ENCODE peak calls at places on chromosomes 6 and 20, in four cellular contexts. Q is HepG2, L is WTC11, S is GM12878. B is an unnamed sample.
A peak's percentile ranks its signal among the peaks of the same experiment; 100 is the strongest.

GRCh38 chr6:42454428-42454791 is 2.7 kb upstream of the TRERF1 start:
- DNase-seq in S (no peak), Q (no peak), L (peak; percentile 56), B (peak; percentile 22)

GRCh38 chr20:42506397-42506796 is 683.3 kb downstream of the PTPRT start:
- DNase-seq in L (no peak), Q (no peak), S (no peak), B (no peak)

GRCh38 chr20:9503530-9504251 is 10.7 kb upstream of the LAMP5 start:
- DNase-seq in L (peak; percentile 44), Q (no peak), S (no peak), B (peak; percentile 4)

GRCh38 chr20:19757973-19758887 is at the start of gene RIN2:
- DNase-seq in S (no peak), L (peak; percentile 94), Q (peak; percentile 86), B (peak; percentile 7)

GRCh38 chr20:42530855-42531674 is 658.6 kb downstream of the PTPRT start:
- DNase-seq in Q (peak; percentile 35), L (peak; percentile 25), S (no peak), B (peak; percentile 38)

GRCh38 chr6:6981923-6982322 is 125.8 kb upstream of the RREB1 start:
- DNase-seq in L (no peak), Q (no peak), S (no peak), B (no peak)

GRCh38 chr6:160065200-160065599 is 56.4 kb upstream of the SLC22A1 start:
- DNase-seq in Q (no peak), S (no peak), L (no peak), B (no peak)

GRCh38 chr20:62895539-62895938 is 30.8 kb downstream of the DIDO1 start:
- DNase-seq in S (no peak), L (no peak), Q (no peak), B (no peak)

GRCh38 chr6:17202526-17202925 is 78.6 kb upstream of the RBM24 start:
- DNase-seq in Q (no peak), S (no peak), L (no peak), B (no peak)

GRCh38 chr6:1604347-1604990 is 5.2 kb upstream of the FOXC1 start:
- DNase-seq in L (peak; percentile 83), S (no peak), Q (peak; percentile 54), B (peak; percentile 72)

GRCh38 chr6:133890941-133891813 is 2.3 kb downstream of the TCF21 start:
- DNase-seq in L (peak; percentile 64), S (no peak), Q (no peak), B (peak; percentile 12)

GRCh38 chr6:135667694-135668455 is 170.3 kb upstream of the AHI1 start:
- DNase-seq in S (no peak), Q (no peak), L (peak; percentile 20), B (no peak)

GRCh38 chr6:56938634-56939294 is 16.1 kb upstream of the BEND6 start:
- DNase-seq in S (no peak), Q (peak; percentile 13), L (no peak), B (no peak)

GRCh38 chr20:32727663-32728062 is 15.6 kb downstream of the COMMD7 start:
- DNase-seq in L (no peak), S (no peak), Q (no peak), B (no peak)

GRCh38 chr6:34225551-34225950 is 11.1 kb upstream of the HMGA1 start:
- DNase-seq in Q (no peak), S (no peak), L (no peak), B (no peak)

GRCh38 chr6:107185570-107185969 is 70.3 kb upstream of the BEND3 start:
- DNase-seq in S (no peak), L (no peak), Q (peak; percentile 29), B (no peak)

GRCh38 chr6:32190054-32190945 is at the start of gene PBX2:
- DNase-seq in L (peak; percentile 68), Q (peak; percentile 87), S (peak; percentile 91), B (peak; percentile 98)

GRCh38 chr6:82589509-82590206 is 226.0 kb downstream of the TPBG start:
- DNase-seq in L (peak; percentile 23), S (peak; percentile 60), Q (peak; percentile 3), B (peak; percentile 10)

GRCh38 chr6:13373488-13373886 is 45.1 kb upstream of the TBC1D7 start:
- DNase-seq in S (no peak), L (no peak), Q (no peak), B (no peak)

GRCh38 chr6:149899486-149899885 is 1.6 kb upstream of the RAET1E start:
- DNase-seq in Q (no peak), L (no peak), S (no peak), B (no peak)
- TF ChIP-seq ETV6 in Q (no peak), L (no peak), S (no peak), B (no peak)

GRCh38 chr6:168249746-168250145 is 69.8 kb downstream of the DACT2 start:
- DNase-seq in Q (no peak), L (no peak), S (no peak), B (no peak)
- TF ChIP-seq ETV6 in Q (no peak), L (no peak), S (no peak), B (no peak)

GRCh38 chr6:127053032-127053908 is 65.2 kb upstream of the RSPO3 start:
- DNase-seq in L (no peak), S (no peak), Q (no peak), B (no peak)
- TF ChIP-seq ETV6 in L (no peak), S (no peak), Q (no peak), B (no peak)

GRCh38 chr6:14732845-14733757 is 512.8 kb upstream of the JARID2 start:
- DNase-seq in Q (peak; percentile 31), S (no peak), L (no peak), B (no peak)
- TF ChIP-seq ETV6 in Q (no peak), S (no peak), L (no peak), B (no peak)

DNA sequence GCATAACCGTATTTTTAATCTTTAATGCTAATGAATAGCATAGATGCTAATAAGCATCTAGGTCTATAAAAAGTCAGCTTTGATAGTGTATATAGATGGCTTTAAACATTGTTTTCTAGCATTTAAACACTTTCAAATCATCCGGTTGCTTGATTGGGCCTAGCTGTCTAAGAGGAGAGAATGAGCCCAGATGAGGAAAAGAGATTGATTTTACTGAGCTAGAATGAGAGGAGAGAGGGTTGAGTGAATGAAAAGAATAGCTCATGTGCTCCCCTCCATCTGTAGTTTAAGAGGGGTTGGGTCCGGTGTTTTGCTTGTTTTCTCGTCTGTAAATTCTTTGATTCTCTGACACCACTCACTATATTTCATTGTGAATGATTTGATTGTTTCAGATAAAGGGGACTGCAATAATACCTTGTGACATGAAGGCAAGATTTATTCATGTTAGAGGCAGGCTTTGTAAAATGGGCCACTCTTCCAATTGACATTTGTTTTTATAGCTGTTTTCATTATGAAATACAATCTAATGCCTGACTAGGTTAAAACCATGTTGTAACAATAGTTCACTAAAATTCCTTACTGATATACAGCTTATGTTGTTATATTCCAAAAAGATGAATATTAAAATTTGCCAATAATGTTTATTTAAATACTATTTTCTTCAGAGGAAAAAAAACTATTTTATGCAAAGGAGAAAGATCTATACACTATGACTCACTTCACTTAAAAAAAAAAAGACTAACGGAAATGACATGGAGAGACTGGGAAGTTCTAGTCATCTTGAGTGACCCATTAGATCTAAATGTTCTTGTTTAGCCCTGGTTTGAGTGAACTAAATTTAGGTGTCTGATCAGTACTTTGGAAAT is 3.2 kb downstream of the PTPN1 start:
- DNase-seq in S (no peak), Q (no peak), L (no peak), B (no peak)
- TF ChIP-seq ETV6 in S (no peak), Q (no peak), L (no peak), B (no peak)

B was measured in K562.